ENCODE peak calls at places on chromosomes 4 and X, in ten cellular contexts. One of them, this sample, is unnamed. For H3K36me3, the result is how much of the 10 kb centered on the place peaks cover.

GRCh38 chr4:150371869-150372268 is 210.1 kb upstream of the MAB21L2 start:
- DNase-seq in left ventricle myocardium inferior: no peak
- DNase-seq in tibial artery: no peak
- DNase-seq in upper lobe of right lung: no peak
- DNase-seq in breast epithelium: no peak
- DNase-seq in ovary: no peak
- DNase-seq in IMR-90: no peak
- DNase-seq in MM.1S: no peak
- DNase-seq in colonic mucosa: no peak
- DNase-seq in small intestine: no peak
- DNase-seq in this sample: no peak

GRCh38 chrX:37060999-37061398 is 52.8 kb downstream of the FAM47C start:
- DNase-seq in MM.1S: peak
- DNase-seq in IMR-90: peak
- DNase-seq in colonic mucosa: no peak
- DNase-seq in small intestine: peak
- DNase-seq in upper lobe of right lung: no peak
- DNase-seq in ovary: no peak
- DNase-seq in left ventricle myocardium inferior: no peak
- DNase-seq in tibial artery: no peak
- DNase-seq in breast epithelium: no peak
- DNase-seq in this sample: peak

GRCh38 chr4:168433576-168433975 is 46.7 kb downstream of the DDX60L start:
- DNase-seq in IMR-90: peak
- DNase-seq in small intestine: no peak
- DNase-seq in breast epithelium: no peak
- DNase-seq in MM.1S: no peak
- DNase-seq in tibial artery: no peak
- DNase-seq in left ventricle myocardium inferior: no peak
- DNase-seq in upper lobe of right lung: no peak
- DNase-seq in ovary: no peak
- DNase-seq in colonic mucosa: no peak
- DNase-seq in this sample: no peak

GRCh38 chr4:158865520-158866177 is 96.8 kb downstream of the FNIP2 start:
- DNase-seq in breast epithelium: no peak
- DNase-seq in left ventricle myocardium inferior: no peak
- DNase-seq in tibial artery: no peak
- DNase-seq in upper lobe of right lung: no peak
- DNase-seq in MM.1S: no peak
- DNase-seq in small intestine: no peak
- DNase-seq in IMR-90: no peak
- DNase-seq in ovary: no peak
- DNase-seq in colonic mucosa: no peak
- DNase-seq in this sample: no peak

GRCh38 chr4:128444544-128445302 is 157.1 kb upstream of the PGRMC2 start:
- DNase-seq in small intestine: no peak
- DNase-seq in left ventricle myocardium inferior: no peak
- DNase-seq in MM.1S: no peak
- DNase-seq in colonic mucosa: no peak
- DNase-seq in IMR-90: peak
- DNase-seq in ovary: no peak
- DNase-seq in upper lobe of right lung: no peak
- DNase-seq in tibial artery: no peak
- DNase-seq in breast epithelium: no peak
- DNase-seq in this sample: no peak

GRCh38 chr4:145697332-145697731 is 17.4 kb downstream of the C4orf51 start:
- DNase-seq in IMR-90: no peak
- DNase-seq in small intestine: no peak
- DNase-seq in ovary: no peak
- DNase-seq in breast epithelium: no peak
- DNase-seq in MM.1S: no peak
- DNase-seq in left ventricle myocardium inferior: no peak
- DNase-seq in upper lobe of right lung: no peak
- DNase-seq in colonic mucosa: no peak
- DNase-seq in tibial artery: no peak
- DNase-seq in this sample: no peak

GRCh38 chrX:80174925-80175574 is 160.5 kb downstream of the TBX22 start:
- DNase-seq in tibial artery: peak
- DNase-seq in breast epithelium: no peak
- DNase-seq in MM.1S: no peak
- DNase-seq in IMR-90: no peak
- DNase-seq in ovary: no peak
- DNase-seq in left ventricle myocardium inferior: peak
- DNase-seq in small intestine: no peak
- DNase-seq in colonic mucosa: no peak
- DNase-seq in upper lobe of right lung: no peak
- DNase-seq in this sample: peak

GRCh38 chrX:106302304-106302703 is 134.2 kb downstream of the PWWP3B start:
- DNase-seq in tibial artery: no peak
- DNase-seq in colonic mucosa: no peak
- DNase-seq in breast epithelium: no peak
- DNase-seq in left ventricle myocardium inferior: no peak
- DNase-seq in MM.1S: no peak
- DNase-seq in ovary: no peak
- DNase-seq in IMR-90: no peak
- DNase-seq in upper lobe of right lung: no peak
- DNase-seq in small intestine: no peak
- DNase-seq in this sample: peak

GRCh38 chr4:101967697-101968346 is 177.3 kb downstream of the BANK1 start:
- DNase-seq in tibial artery: no peak
- DNase-seq in colonic mucosa: no peak
- DNase-seq in ovary: no peak
- DNase-seq in IMR-90: no peak
- DNase-seq in left ventricle myocardium inferior: no peak
- DNase-seq in small intestine: no peak
- DNase-seq in MM.1S: no peak
- DNase-seq in breast epithelium: no peak
- DNase-seq in upper lobe of right lung: no peak
- DNase-seq in this sample: no peak

GRCh38 chr4:139587452-139587851 is 31.4 kb upstream of the SETD7 start:
- DNase-seq in breast epithelium: no peak
- DNase-seq in colonic mucosa: no peak
- DNase-seq in ovary: peak
- DNase-seq in small intestine: no peak
- DNase-seq in left ventricle myocardium inferior: no peak
- DNase-seq in IMR-90: no peak
- DNase-seq in upper lobe of right lung: no peak
- DNase-seq in MM.1S: no peak
- DNase-seq in tibial artery: no peak
- DNase-seq in this sample: no peak

GRCh38 chrX:43750248-43750676 is 94.2 kb downstream of the MAOA start:
- DNase-seq in MM.1S: peak
- DNase-seq in IMR-90: peak
- DNase-seq in breast epithelium: peak
- DNase-seq in left ventricle myocardium inferior: no peak
- DNase-seq in colonic mucosa: peak
- DNase-seq in tibial artery: peak
- DNase-seq in ovary: peak
- DNase-seq in upper lobe of right lung: no peak
- DNase-seq in small intestine: peak
- DNase-seq in this sample: peak

GRCh38 chr4:65654976-65655375 is 15.3 kb downstream of the EPHA5 start:
- DNase-seq in MM.1S: no peak
- DNase-seq in tibial artery: no peak
- DNase-seq in upper lobe of right lung: no peak
- DNase-seq in left ventricle myocardium inferior: no peak
- DNase-seq in small intestine: no peak
- DNase-seq in breast epithelium: no peak
- DNase-seq in colonic mucosa: no peak
- DNase-seq in IMR-90: no peak
- DNase-seq in ovary: no peak
- DNase-seq in this sample: no peak

GRCh38 chr4:174545268-174545667 is 23.0 kb upstream of the HPGD start:
- DNase-seq in tibial artery: no peak
- DNase-seq in IMR-90: no peak
- DNase-seq in upper lobe of right lung: no peak
- DNase-seq in MM.1S: no peak
- DNase-seq in small intestine: no peak
- DNase-seq in colonic mucosa: no peak
- DNase-seq in left ventricle myocardium inferior: no peak
- DNase-seq in ovary: no peak
- DNase-seq in breast epithelium: no peak
- DNase-seq in this sample: no peak

GRCh38 chrX:111868726-111869638 is 7.0 kb upstream of the TRPC5OS start:
- DNase-seq in breast epithelium: no peak
- DNase-seq in colonic mucosa: no peak
- DNase-seq in IMR-90: peak
- DNase-seq in ovary: no peak
- DNase-seq in small intestine: peak
- DNase-seq in tibial artery: no peak
- DNase-seq in MM.1S: peak
- DNase-seq in left ventricle myocardium inferior: no peak
- DNase-seq in upper lobe of right lung: no peak
- DNase-seq in this sample: peak

GRCh38 chr4:65825121-65825520 is 154.8 kb upstream of the EPHA5 start:
- DNase-seq in ovary: no peak
- DNase-seq in breast epithelium: no peak
- DNase-seq in left ventricle myocardium inferior: no peak
- DNase-seq in upper lobe of right lung: no peak
- DNase-seq in tibial artery: no peak
- DNase-seq in IMR-90: peak
- DNase-seq in MM.1S: no peak
- DNase-seq in colonic mucosa: no peak
- DNase-seq in small intestine: no peak
- DNase-seq in this sample: no peak

GRCh38 chrX:152445926-152446325 is 5.2 kb downstream of the GABRA3 start:
- DNase-seq in upper lobe of right lung: no peak
- DNase-seq in left ventricle myocardium inferior: no peak
- DNase-seq in breast epithelium: no peak
- DNase-seq in ovary: no peak
- DNase-seq in small intestine: no peak
- DNase-seq in IMR-90: no peak
- DNase-seq in colonic mucosa: no peak
- DNase-seq in tibial artery: no peak
- DNase-seq in MM.1S: no peak
- DNase-seq in this sample: no peak

GRCh38 chr4:185186769-185187168 is 17.0 kb downstream of the CFAP97 start:
- DNase-seq in ovary: no peak
- DNase-seq in MM.1S: no peak
- DNase-seq in upper lobe of right lung: no peak
- DNase-seq in colonic mucosa: no peak
- DNase-seq in tibial artery: no peak
- DNase-seq in left ventricle myocardium inferior: no peak
- DNase-seq in breast epithelium: no peak
- DNase-seq in IMR-90: no peak
- DNase-seq in small intestine: no peak
- DNase-seq in this sample: no peak
- H3K36me3 ChIP-seq in ovary: under half
- H3K36me3 ChIP-seq in MM.1S: under half
- H3K36me3 ChIP-seq in upper lobe of right lung: under half
- H3K36me3 ChIP-seq in colonic mucosa: under half
- H3K36me3 ChIP-seq in tibial artery: under half
- H3K36me3 ChIP-seq in left ventricle myocardium inferior: under half
- H3K36me3 ChIP-seq in breast epithelium: under half
- H3K36me3 ChIP-seq in IMR-90: under half
- H3K36me3 ChIP-seq in small intestine: under half
- H3K36me3 ChIP-seq in this sample: under half

GRCh38 chr4:7757501-7758443 is 181.9 kb downstream of the AFAP1 start:
- DNase-seq in IMR-90: no peak
- DNase-seq in tibial artery: no peak
- DNase-seq in colonic mucosa: no peak
- DNase-seq in left ventricle myocardium inferior: no peak
- DNase-seq in MM.1S: no peak
- DNase-seq in ovary: no peak
- DNase-seq in small intestine: no peak
- DNase-seq in breast epithelium: no peak
- DNase-seq in upper lobe of right lung: no peak
- DNase-seq in this sample: no peak
- H3K27ac ChIP-seq in IMR-90: no peak
- H3K27ac ChIP-seq in tibial artery: peak
- H3K27ac ChIP-seq in colonic mucosa: no peak
- H3K27ac ChIP-seq in left ventricle myocardium inferior: peak
- H3K27ac ChIP-seq in MM.1S: no peak
- H3K27ac ChIP-seq in ovary: no peak
- H3K27ac ChIP-seq in small intestine: no peak
- H3K27ac ChIP-seq in breast epithelium: no peak
- H3K27ac ChIP-seq in upper lobe of right lung: no peak
- H3K27ac ChIP-seq in this sample: no peak

DNA sequence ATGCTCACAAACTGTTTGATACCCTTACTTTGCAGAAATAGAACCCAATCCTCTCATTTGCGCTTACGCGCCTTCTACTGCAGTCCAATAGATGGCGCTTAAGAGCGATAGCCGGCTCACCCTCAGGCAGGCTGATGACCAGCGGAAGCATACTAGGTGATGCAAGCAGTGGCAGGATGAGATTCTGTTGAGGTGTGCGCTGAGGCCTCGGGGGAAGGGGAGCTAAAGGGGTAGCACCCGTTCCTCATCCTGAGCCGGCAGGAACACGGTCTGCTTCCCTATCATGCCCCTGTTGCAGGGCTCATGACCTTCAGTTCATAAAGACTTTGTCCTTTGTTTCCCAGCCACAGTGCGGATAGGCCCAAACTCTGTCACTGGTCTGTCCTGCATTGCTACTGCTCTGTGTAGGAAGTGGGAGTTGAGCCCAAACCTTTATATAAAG is 628.9 kb downstream of the TLL1 start:
- DNase-seq in ovary: no peak
- DNase-seq in tibial artery: no peak
- DNase-seq in MM.1S: no peak
- DNase-seq in small intestine: no peak
- DNase-seq in breast epithelium: no peak
- DNase-seq in upper lobe of right lung: no peak
- DNase-seq in colonic mucosa: no peak
- DNase-seq in IMR-90: no peak
- DNase-seq in left ventricle myocardium inferior: no peak
- DNase-seq in this sample: no peak
- H3K36me3 ChIP-seq in ovary: under half
- H3K36me3 ChIP-seq in tibial artery: under half
- H3K36me3 ChIP-seq in MM.1S: under half
- H3K36me3 ChIP-seq in small intestine: under half
- H3K36me3 ChIP-seq in breast epithelium: under half
- H3K36me3 ChIP-seq in upper lobe of right lung: under half
- H3K36me3 ChIP-seq in colonic mucosa: under half
- H3K36me3 ChIP-seq in IMR-90: under half
- H3K36me3 ChIP-seq in left ventricle myocardium inferior: under half
- H3K36me3 ChIP-seq in this sample: under half

DNA sequence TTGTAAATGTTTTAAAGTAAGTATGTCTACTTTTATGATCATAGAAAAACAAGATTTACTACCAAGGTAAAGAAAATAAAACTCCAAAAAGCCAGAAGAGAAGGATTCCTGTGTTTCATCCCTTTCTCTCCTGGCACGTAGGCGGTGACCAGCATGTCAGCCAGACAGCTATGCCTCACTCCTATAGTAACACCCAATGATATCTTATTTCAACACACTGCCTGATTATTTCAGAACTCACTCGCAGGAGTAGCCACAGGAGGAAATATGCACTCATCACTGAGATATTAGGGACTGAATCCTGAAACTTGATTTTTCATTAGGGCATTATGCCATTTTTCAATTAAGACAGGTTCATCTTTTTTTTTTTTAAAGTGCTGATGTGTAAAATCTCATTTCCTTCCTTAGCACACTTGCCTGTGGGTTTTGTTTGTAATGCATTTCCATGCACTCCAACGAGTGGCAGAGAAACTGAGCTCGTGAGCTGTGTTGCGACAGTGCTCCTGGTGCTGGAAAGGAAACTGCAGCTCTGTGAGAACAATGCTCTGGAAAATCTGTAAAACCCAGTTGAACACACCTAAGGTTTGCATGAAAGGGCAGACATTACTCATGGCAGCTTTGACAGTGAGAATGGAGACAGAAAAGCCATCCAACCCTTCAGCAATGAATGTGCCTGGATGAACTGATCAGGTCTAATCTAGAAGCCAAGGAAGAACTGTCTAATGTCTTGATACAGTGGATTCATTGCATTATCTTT is 18.2 kb downstream of the RAI2 start:
- DNase-seq in colonic mucosa: no peak
- DNase-seq in left ventricle myocardium inferior: no peak
- DNase-seq in ovary: no peak
- DNase-seq in small intestine: no peak
- DNase-seq in breast epithelium: no peak
- DNase-seq in upper lobe of right lung: no peak
- DNase-seq in tibial artery: no peak
- DNase-seq in IMR-90: no peak
- DNase-seq in MM.1S: no peak
- DNase-seq in this sample: no peak
- H3K27ac ChIP-seq in colonic mucosa: no peak
- H3K27ac ChIP-seq in left ventricle myocardium inferior: peak
- H3K27ac ChIP-seq in ovary: no peak
- H3K27ac ChIP-seq in small intestine: no peak
- H3K27ac ChIP-seq in breast epithelium: no peak
- H3K27ac ChIP-seq in upper lobe of right lung: no peak
- H3K27ac ChIP-seq in tibial artery: no peak
- H3K27ac ChIP-seq in IMR-90: no peak
- H3K27ac ChIP-seq in MM.1S: no peak
- H3K27ac ChIP-seq in this sample: no peak

This sample was measured in thyroid gland.